ENCODE peak calls at places on chromosomes 1 and 21, in ten cellular contexts. G is uterus, Y is RWPE1, V is heart left ventricle, M is bronchial epithelial cell, K is kidney, S is IMR-90, A is WTC11, U is psoas muscle, T is GM13977. E is an unnamed sample.

GRCh38 chr1:28518000-28518744 is 12.3 kb downstream of the RCC1 start:
- DNase-seq in T (peak; percentile 89), M (peak; percentile 68), U (peak; percentile 92), G (peak; percentile 86), V (peak; percentile 89), A (peak; percentile 96), Y (peak; percentile 88), K (peak; percentile 96), S (peak; percentile 81), E (peak; percentile 92)

GRCh38 chr1:35637401-35637809 is 3.9 kb downstream of the PSMB2 start:
- DNase-seq in V (no peak), A (no peak), T (peak; percentile 28), S (peak; percentile 62), G (no peak), Y (peak; percentile 41), K (no peak), M (peak; percentile 48), U (no peak), E (no peak)

GRCh38 chr1:221878134-221878533 is 136.2 kb upstream of the DUSP10 start:
- DNase-seq in T (peak; percentile 27), Y (no peak), M (peak; percentile 68), U (no peak), V (no peak), K (no peak), A (no peak), S (peak; percentile 35), G (no peak), E (no peak)

GRCh38 chr1:83006271-83006670 is 992.7 kb downstream of the TTLL7 start:
- DNase-seq in V (no peak), K (no peak), T (no peak), S (no peak), A (no peak), G (no peak), Y (no peak), U (no peak), M (no peak), E (no peak)

GRCh38 chr1:78291443-78291842 is 199.3 kb upstream of the PTGFR start:
- DNase-seq in M (no peak), U (no peak), G (no peak), K (no peak), T (no peak), V (no peak), S (no peak), A (no peak), Y (no peak), E (no peak)

GRCh38 chr1:157073944-157074685 is 25.5 kb downstream of the ETV3L start:
- DNase-seq in K (peak; percentile 81), Y (no peak), S (peak; percentile 68), T (peak; percentile 59), G (peak; percentile 62), U (peak; percentile 79), V (peak; percentile 60), A (peak; percentile 83), M (peak; percentile 69), E (no peak)

GRCh38 chr1:170369417-170369816 is 162.5 kb upstream of the GORAB start:
- DNase-seq in M (no peak), V (no peak), Y (no peak), K (no peak), U (no peak), G (no peak), S (no peak), A (no peak), T (no peak), E (no peak)

GRCh38 chr1:28887835-28888682 is 26.3 kb upstream of the EPB41 start:
- DNase-seq in V (peak; percentile 50), K (peak; percentile 77), U (no peak), A (peak; percentile 59), T (peak; percentile 15), S (no peak), M (no peak), G (peak; percentile 38), Y (no peak), E (no peak)

GRCh38 chr1:61083014-61083798 is 845 bp downstream of the NFIA start:
- DNase-seq in U (peak; percentile 46), G (peak; percentile 29), T (peak; percentile 41), S (no peak), M (no peak), A (peak; percentile 32), V (peak; percentile 39), Y (no peak), K (peak; percentile 79), E (no peak)

GRCh38 chr1:59549903-59550302 is 253.0 kb downstream of the FGGY start:
- DNase-seq in K (no peak), G (peak; percentile 78), V (no peak), U (peak; percentile 30), M (peak; percentile 61), Y (no peak), S (peak; percentile 67), A (no peak), T (no peak), E (no peak)

GRCh38 chr21:38830667-38831525 is 25.2 kb downstream of the ETS2 start:
- DNase-seq in M (no peak), K (no peak), G (no peak), Y (no peak), T (peak; percentile 62), V (no peak), U (no peak), A (no peak), S (no peak), E (no peak)

GRCh38 chr1:17235135-17235880 is 13.6 kb upstream of the PADI3 start:
- DNase-seq in T (no peak), A (no peak), V (no peak), M (no peak), G (no peak), K (peak; percentile 28), U (no peak), Y (no peak), S (no peak), E (no peak)

GRCh38 chr1:51236548-51237312 is 657 bp downstream of the RNF11 start:
- DNase-seq in A (peak; percentile 45), Y (peak; percentile 60), V (peak; percentile 44), S (peak; percentile 39), M (peak; percentile 61), K (peak; percentile 87), G (peak; percentile 53), U (peak; percentile 38), T (peak; percentile 40), E (no peak)

GRCh38 chr21:19468981-19469715 is 1065.6 kb upstream of the TMPRSS15 start:
- DNase-seq in T (no peak), K (no peak), A (no peak), M (no peak), Y (no peak), V (no peak), S (no peak), G (no peak), U (no peak), E (no peak)

GRCh38 chr21:40841524-40842196 is 5.3 kb downstream of the DSCAM start:
- DNase-seq in M (peak; percentile 54), Y (no peak), T (no peak), K (peak; percentile 73), V (peak; percentile 38), A (peak; percentile 78), S (no peak), U (no peak), G (no peak), E (peak; percentile 79)

GRCh38 chr21:40840441-40840840 is 6.5 kb downstream of the DSCAM start:
- DNase-seq in A (no peak), S (no peak), G (no peak), Y (peak; percentile 6), V (no peak), T (no peak), K (no peak), M (peak; percentile 44), U (no peak), E (no peak)

GRCh38 chr21:40844935-40845334 is 2.0 kb downstream of the DSCAM start:
- DNase-seq in T (no peak), U (no peak), K (no peak), V (no peak), Y (peak; percentile 12), A (no peak), G (no peak), M (peak; percentile 71), S (no peak), E (no peak)

GRCh38 chr21:40839551-40839950 is 7.4 kb downstream of the DSCAM start:
- DNase-seq in T (no peak), V (no peak), M (no peak), U (no peak), A (no peak), S (no peak), G (no peak), Y (no peak), K (no peak), E (no peak)

GRCh38 chr21:40842197-40842552 is 4.8 kb downstream of the DSCAM start:
- DNase-seq in K (no peak), Y (no peak), M (no peak), U (no peak), S (no peak), A (no peak), G (no peak), V (no peak), T (no peak), E (no peak)
- TF ChIP-seq CTCF in K (no peak), Y (no peak), M (no peak), U (no peak), S (no peak), A (no peak), G (no peak), V (peak; percentile 2), T (no peak), E (no peak)

GRCh38 chr1:91883470-91883869 is 2.5 kb downstream of the TGFBR3 start:
- DNase-seq in A (no peak), V (no peak), K (no peak), M (peak; percentile 47), G (no peak), U (no peak), S (peak; percentile 62), T (peak; percentile 66), Y (peak; percentile 50), E (no peak)
- TF ChIP-seq CTCF in A (no peak), V (peak; percentile 46), K (peak; percentile 6), M (peak; percentile 39), G (peak; percentile 61), U (peak; percentile 38), S (peak; percentile 58), T (peak; percentile 61), Y (peak; percentile 65), E (peak; percentile 58)

GRCh38 chr1:172826096-172826741 is 167.3 kb downstream of the FASLG start:
- DNase-seq in G (peak; percentile 22), V (no peak), M (peak; percentile 72), A (no peak), Y (peak; percentile 57), K (no peak), U (no peak), T (no peak), S (peak; percentile 95), E (no peak)
- TF ChIP-seq CTCF in G (peak; percentile 59), V (peak; percentile 59), M (peak; percentile 55), A (no peak), Y (peak; percentile 60), K (peak; percentile 70), U (peak; percentile 50), T (peak; percentile 60), S (peak; percentile 81), E (peak; percentile 75)

DNA sequence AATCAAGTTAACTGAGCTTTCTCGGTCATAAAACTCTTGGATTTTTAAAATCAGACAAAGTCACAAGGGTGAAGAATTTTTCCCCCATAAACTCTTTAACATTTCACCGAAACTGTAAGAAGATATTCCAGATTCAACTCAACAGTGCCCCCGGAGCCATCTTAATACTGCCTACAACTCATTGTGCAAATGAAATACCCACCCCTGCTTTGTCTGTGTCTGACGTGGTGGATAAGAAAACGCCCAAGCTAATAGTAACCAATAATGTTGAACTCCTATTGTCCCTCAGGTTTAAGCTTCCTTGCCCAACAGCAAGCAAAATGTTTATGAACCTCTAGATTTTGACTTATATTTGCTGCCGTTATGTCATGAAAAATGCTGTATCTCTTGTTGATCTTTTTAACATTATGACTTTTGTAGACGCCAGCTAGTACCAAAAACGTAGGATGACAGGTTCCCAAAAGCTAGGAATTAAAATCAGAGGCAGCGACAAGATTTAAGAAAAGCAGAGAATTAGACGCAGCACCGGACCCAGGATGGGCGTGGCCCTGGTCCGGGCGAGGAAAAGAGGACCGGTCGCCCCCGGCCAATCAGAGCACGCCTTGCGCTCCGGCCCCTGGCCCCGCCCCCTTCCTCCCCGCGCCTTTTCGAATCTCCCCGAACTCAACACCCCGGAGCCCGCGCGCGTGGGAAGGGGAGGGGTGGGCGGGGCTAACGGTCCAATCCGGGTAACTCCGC is 1.1 kb downstream of the STMN1 start:
- DNase-seq in T (peak; percentile 96), A (peak; percentile 96), Y (peak; percentile 95), V (peak; percentile 95), S (peak; percentile 88), U (peak; percentile 94), K (peak; percentile 97), M (peak; percentile 79), G (peak; percentile 96), E (peak; percentile 97)
- TF ChIP-seq CTCF in T (peak; percentile 5), A (no peak), Y (no peak), V (no peak), S (no peak), U (no peak), K (no peak), M (no peak), G (no peak), E (peak; percentile 44)

E was measured in type B pancreatic cell.